ENCODE peak calls at places on chromosomes 1 and 21, in eight cellular contexts. G, S, F, W, R, T, D and M are unnamed samples.

GRCh38 chr1:51548986-51549619 is 30.0 kb upstream of the EPS15 start:
- DNase-seq in F (no peak), D (no peak), R (no peak), W (no peak), S (no peak), G (no peak), T (no peak), M (no peak)

GRCh38 chr1:168148916-168149315 is 12.2 kb upstream of the GPR161 start:
- DNase-seq in S (no peak), G (no peak), R (no peak), W (no peak), D (no peak), F (no peak), T (no peak), M (no peak)

GRCh38 chr1:160080381-160081100 is 797 bp upstream of the KCNJ9 start:
- DNase-seq in R (no peak), W (no peak), S (no peak), D (no peak), T (no peak), F (no peak), G (no peak), M (no peak)

GRCh38 chr1:160342520-160342919 is 530 bp downstream of the COPA start:
- DNase-seq in T (no peak), G (no peak), W (peak), D (no peak), R (no peak), F (no peak), S (no peak), M (no peak)

GRCh38 chr1:198679535-198680173 is 40.8 kb downstream of the PTPRC start:
- DNase-seq in R (no peak), T (no peak), D (no peak), S (no peak), F (peak), G (no peak), W (no peak), M (peak)

GRCh38 chr1:184888505-184888904 is 85.8 kb downstream of the NIBAN1 start:
- DNase-seq in D (peak), G (no peak), F (no peak), T (no peak), S (peak), W (peak), R (no peak), M (no peak)

GRCh38 chr1:200372095-200372884 is 37.5 kb downstream of the ZNF281 start:
- DNase-seq in F (no peak), G (peak), S (peak), R (no peak), D (peak), W (peak), T (no peak), M (no peak)

GRCh38 chr1:109864063-109864822 is 46.4 kb upstream of the CSF1 start:
- DNase-seq in F (no peak), S (peak), W (no peak), R (no peak), D (no peak), G (peak), T (no peak), M (no peak)

GRCh38 chr1:155080250-155081228 is 1.9 kb downstream of the EFNA3 start:
- DNase-seq in W (no peak), R (no peak), D (no peak), T (no peak), S (no peak), G (peak), F (peak), M (peak)

GRCh38 chr1:234874291-234875288 is 254.0 kb downstream of the TOMM20 start:
- DNase-seq in G (no peak), D (no peak), T (no peak), F (no peak), R (no peak), S (no peak), W (no peak), M (no peak)

GRCh38 chr1:77514871-77515776 is 167.3 kb downstream of the ZZZ3 start:
- DNase-seq in T (no peak), D (peak), F (no peak), G (peak), W (no peak), S (peak), R (no peak), M (no peak)

GRCh38 chr1:190602325-190602724 is 124.7 kb upstream of the BRINP3 start:
- DNase-seq in D (no peak), G (no peak), W (no peak), S (no peak), T (no peak), R (no peak), F (no peak), M (no peak)

GRCh38 chr1:13597166-13597565 is 13.5 kb downstream of the PDPN start:
- DNase-seq in F (no peak), T (no peak), S (no peak), R (no peak), W (no peak), G (no peak), D (no peak), M (no peak)

GRCh38 chr1:156075775-156076204 is 6.5 kb downstream of the MEX3A start:
- DNase-seq in D (no peak), S (no peak), T (no peak), F (no peak), G (no peak), R (no peak), W (no peak), M (no peak)

GRCh38 chr1:208178091-208178529 is 66.1 kb downstream of the PLXNA2 start:
- DNase-seq in R (peak), F (no peak), W (peak), S (no peak), D (no peak), G (no peak), T (no peak), M (peak)

GRCh38 chr1:211527888-211528287 is 35.9 kb upstream of the RD3 start:
- DNase-seq in G (no peak), S (no peak), D (no peak), W (no peak), R (no peak), F (no peak), T (no peak), M (no peak)

GRCh38 chr1:204742676-204743075 is 57.1 kb upstream of the LRRN2 start:
- DNase-seq in F (no peak), W (no peak), D (no peak), T (no peak), G (no peak), R (no peak), S (no peak), M (no peak)

GRCh38 chr1:31431351-31431750 is 18.3 kb downstream of the SERINC2 start:
- DNase-seq in F (no peak), T (no peak), R (peak), D (no peak), G (no peak), S (no peak), W (no peak), M (no peak)

GRCh38 chr1:235648407-235648907 is 1.1 kb downstream of the GNG4 start:
- DNase-seq in T (no peak), S (no peak), W (no peak), G (peak), F (no peak), D (no peak), R (no peak), M (peak)

GRCh38 chr21:39136711-39137110 is 46.5 kb downstream of the PSMG1 start:
- DNase-seq in D (no peak), W (peak), F (no peak), R (no peak), S (peak), G (no peak), T (no peak), M (no peak)

GRCh38 chr1:231871878-231872277 is 245.3 kb downstream of the DISC1 start:
- DNase-seq in F (no peak), S (no peak), T (no peak), D (no peak), G (no peak), R (no peak), W (no peak), M (no peak)

GRCh38 chr1:108534748-108535147 is 25.2 kb upstream of the EEIG2 start:
- DNase-seq in F (no peak), R (no peak), G (no peak), T (no peak), S (no peak), W (no peak), D (no peak), M (no peak)
- H3K4me3 ChIP-seq in F (no peak), R (no peak), G (no peak), T (no peak), S (no peak), W (no peak), D (no peak), M (no peak)

GRCh38 chr1:159012495-159012894 is 2.8 kb downstream of the IFI16 start:
- DNase-seq in S (peak), D (no peak), W (peak), R (no peak), F (no peak), T (peak), G (no peak), M (no peak)

GRCh38 chr1:159014003-159014571 is 4.4 kb downstream of the IFI16 start:
- DNase-seq in F (no peak), W (no peak), D (no peak), G (no peak), T (no peak), S (no peak), R (no peak), M (no peak)

GRCh38 chr1:159015440-159015909 is 5.8 kb downstream of the IFI16 start:
- DNase-seq in D (peak), G (no peak), F (no peak), W (peak), S (peak), R (peak), T (peak), M (peak)

GRCh38 chr1:159011701-159012100 is 2.0 kb downstream of the IFI16 start:
- DNase-seq in T (no peak), G (no peak), R (no peak), F (no peak), W (no peak), D (no peak), S (no peak), M (no peak)

GRCh38 chr1:159014851-159015250 is 5.1 kb downstream of the IFI16 start:
- DNase-seq in R (no peak), D (no peak), T (no peak), S (no peak), W (peak), F (no peak), G (no peak), M (no peak)
- H3K4me3 ChIP-seq in R (no peak), D (no peak), T (no peak), S (no peak), W (no peak), F (no peak), G (no peak), M (no peak)

DNA sequence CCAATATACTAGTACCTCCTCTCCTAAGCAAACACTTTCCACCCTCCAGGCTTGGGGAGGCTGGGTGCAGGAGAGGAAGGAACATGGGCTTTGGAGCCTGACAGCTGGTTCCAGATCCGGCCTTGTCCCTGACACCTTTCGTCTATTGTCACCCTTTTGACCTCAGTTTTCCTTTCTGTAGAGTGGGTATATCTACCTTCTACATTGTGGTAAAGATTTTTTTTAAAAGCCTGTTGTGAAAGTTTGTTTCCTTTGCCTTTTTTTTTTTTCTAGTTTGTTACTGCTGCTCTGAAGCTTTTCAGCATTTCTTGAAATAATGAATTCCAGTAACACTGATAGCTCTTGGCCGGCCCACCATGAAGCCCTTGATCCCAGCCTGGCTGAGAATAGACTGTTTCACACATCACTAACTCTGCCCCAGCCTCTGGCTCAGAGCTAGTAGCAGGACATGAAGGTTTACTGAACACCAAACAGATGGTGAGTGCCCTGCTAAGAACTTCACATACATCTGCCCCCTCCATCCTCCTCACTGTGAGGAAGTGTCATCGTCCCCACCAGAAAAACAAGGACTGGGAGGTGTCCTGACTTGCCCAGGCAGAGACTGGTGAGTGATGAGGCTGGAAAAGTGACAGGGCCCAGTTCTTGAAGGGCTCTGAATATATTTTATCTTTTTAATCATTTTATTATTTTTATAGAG is 33.1 kb upstream of the ID3 start:
- DNase-seq in W (peak), R (no peak), F (no peak), D (no peak), G (no peak), T (no peak), S (no peak), M (no peak)
- H3K4me3 ChIP-seq in W (no peak), R (no peak), F (no peak), D (no peak), G (no peak), T (no peak), S (no peak), M (no peak)

GRCh38 chr1:115771094-115771846 is 2.8 kb upstream of the CASQ2 start:
- DNase-seq in G (peak), W (peak), R (no peak), F (no peak), S (no peak), T (no peak), D (no peak), M (peak)
- H3K4me3 ChIP-seq in G (peak), W (no peak), R (peak), F (no peak), S (no peak), T (no peak), D (peak), M (no peak)

GRCh38 chr1:44489481-44489880 is 84.4 kb downstream of the RNF220 start:
- DNase-seq in T (no peak), F (no peak), G (peak), R (no peak), S (peak), D (no peak), W (no peak), M (no peak)

GRCh38 chr1:44484155-44484688 is 79.2 kb downstream of the RNF220 start:
- DNase-seq in R (no peak), W (peak), D (no peak), S (no peak), F (no peak), T (no peak), G (peak), M (no peak)

GRCh38 chr1:44483089-44483488 is 78.0 kb downstream of the RNF220 start:
- DNase-seq in G (no peak), S (no peak), T (no peak), W (peak), R (no peak), D (no peak), F (no peak), M (no peak)

GRCh38 chr1:44485229-44485932 is 80.3 kb downstream of the RNF220 start:
- DNase-seq in G (peak), F (no peak), S (peak), T (no peak), D (peak), R (no peak), W (peak), M (no peak)

GRCh38 chr1:44485933-44486475 is 80.9 kb downstream of the RNF220 start:
- DNase-seq in R (no peak), D (no peak), S (no peak), F (no peak), W (no peak), T (no peak), G (no peak), M (no peak)
- H3K4me3 ChIP-seq in R (no peak), D (no peak), S (no peak), F (no peak), W (no peak), T (no peak), G (no peak), M (no peak)

DNA sequence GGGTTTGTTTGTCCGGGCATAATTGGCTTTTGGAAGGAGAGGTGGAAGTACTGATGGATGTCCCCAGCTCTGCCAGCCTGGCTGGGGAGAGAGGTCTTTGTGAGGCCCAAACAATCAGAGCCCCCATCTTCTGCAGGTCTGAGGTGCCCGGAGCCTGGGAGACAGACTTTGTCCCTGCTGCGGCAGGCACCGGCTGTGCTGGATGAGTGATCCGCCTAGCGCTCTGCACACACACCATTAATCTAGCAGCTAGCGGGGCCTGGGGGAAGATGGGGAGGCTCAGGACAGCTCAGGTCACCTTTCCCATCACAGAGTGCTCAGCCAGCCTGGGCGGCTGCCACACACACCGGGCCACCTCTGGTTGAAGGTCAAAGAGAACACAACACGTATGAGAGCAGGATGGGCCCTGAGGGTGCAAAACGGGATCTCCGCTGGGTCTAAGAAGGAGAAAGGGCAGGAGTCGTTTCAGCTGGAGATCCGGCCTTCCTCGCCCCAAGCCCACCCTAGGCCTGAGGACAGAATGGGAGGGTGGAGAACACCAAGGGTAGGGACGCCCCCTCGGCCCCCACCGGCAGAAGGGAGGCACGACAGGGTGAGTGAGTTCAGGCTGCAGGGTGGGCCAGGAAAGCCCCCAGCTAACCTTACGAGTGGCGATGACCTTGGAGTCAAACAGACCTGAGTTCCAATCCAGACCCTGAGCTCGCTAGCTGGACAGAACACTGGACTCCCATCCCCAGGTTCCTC is 341.8 kb downstream of the NPHP4 start:
- DNase-seq in F (peak), R (no peak), T (no peak), G (no peak), W (no peak), D (no peak), S (no peak), M (no peak)
- H3K4me3 ChIP-seq in F (no peak), R (no peak), T (no peak), G (no peak), W (no peak), D (no peak), S (no peak), M (no peak)

DNA sequence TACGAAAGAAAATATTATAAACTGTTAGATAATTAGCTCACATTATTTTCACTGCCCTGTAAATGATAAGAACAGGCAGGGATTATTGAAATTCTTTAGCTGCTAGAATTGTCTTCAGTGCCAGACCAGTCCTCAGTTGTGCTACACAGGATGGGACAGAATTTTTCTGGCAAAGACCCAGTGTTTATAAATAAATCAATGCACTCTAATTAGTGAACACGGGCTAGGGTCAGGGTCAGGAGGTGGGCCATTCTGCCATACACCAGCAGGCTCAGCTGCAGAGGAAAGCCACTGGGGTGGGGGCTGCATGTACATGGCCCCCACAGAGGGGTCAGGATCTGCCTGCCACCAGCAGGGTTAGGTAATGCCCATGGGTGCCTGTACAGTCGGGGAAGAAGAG is 6.4 kb downstream of the BCAR3 start:
- DNase-seq in D (no peak), T (no peak), R (no peak), F (no peak), W (no peak), G (no peak), S (no peak), M (no peak)
- H3K4me3 ChIP-seq in D (no peak), T (no peak), R (no peak), F (no peak), W (no peak), G (no peak), S (no peak), M (no peak)

DNA sequence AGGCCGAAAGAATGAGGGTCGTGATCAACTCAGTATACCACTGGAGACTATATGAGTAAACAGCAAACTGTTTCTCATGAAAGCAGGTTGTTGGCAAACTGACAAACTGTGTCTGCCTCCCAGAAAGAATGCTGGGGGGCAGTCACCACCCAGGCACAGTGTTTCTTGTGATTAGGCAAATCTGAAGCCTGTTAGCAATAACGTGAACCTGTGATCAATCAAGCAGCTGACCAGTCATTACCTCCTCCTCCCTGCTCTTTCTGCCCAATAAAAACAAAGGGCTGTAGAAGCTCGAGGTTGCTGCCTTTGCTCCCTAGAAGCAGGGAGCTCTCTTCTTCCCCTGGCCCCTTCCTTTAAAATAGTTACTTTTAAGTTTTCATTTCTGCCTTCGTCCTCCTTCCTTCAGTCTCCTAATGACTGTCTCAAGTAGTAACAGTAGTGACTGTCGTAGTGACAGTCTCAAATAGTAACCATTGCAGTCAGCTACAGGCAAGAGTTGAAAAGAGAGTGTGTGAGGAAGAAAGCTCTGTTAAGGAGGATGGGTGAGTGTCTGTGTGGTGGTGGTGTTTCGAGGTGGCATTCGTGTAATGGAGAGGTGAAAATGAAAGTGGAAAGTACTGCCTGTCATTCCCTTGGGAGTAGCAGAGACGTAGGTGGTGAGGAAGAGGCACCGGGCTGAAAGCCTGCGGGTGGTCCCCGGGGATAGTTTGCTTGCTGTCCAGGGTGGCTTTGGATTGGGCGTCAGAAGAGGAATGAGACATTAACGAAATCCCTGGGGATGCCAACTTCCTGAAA is 14.5 kb downstream of the HHAT start:
- DNase-seq in G (no peak), F (no peak), T (no peak), D (no peak), R (no peak), S (no peak), W (no peak), M (no peak)
- H3K4me3 ChIP-seq in G (no peak), F (peak), T (peak), D (peak), R (peak), S (peak), W (no peak), M (no peak)

DNA sequence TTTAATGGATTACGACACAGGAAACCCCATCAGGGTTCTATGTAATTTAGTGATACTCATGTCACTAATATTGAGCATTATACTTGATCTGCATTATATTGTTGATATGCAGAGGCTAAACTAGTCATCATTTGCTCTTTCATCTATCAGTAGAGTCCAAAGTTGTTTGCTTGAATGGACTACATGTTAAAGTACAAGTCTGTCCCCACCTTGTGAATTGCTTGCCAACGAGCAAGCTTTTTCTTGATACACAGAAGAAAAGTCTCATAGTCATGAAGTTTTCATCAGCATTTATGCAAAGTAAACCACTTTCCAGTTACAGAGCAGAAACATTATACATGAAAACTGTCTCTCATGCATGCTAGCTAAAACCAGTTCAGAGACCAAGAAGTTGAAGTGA is 13.1 kb downstream of the SFPQ start:
- DNase-seq in T (no peak), F (no peak), G (no peak), D (no peak), W (no peak), R (no peak), S (no peak), M (no peak)
- H3K4me3 ChIP-seq in T (no peak), F (no peak), G (no peak), D (no peak), W (no peak), R (no peak), S (no peak), M (no peak)